ENCODE peak calls at places on chromosomes 4 and X, in six cellular contexts. J is NCI-H1048, X is lower lobe of right lung, K is epithelial cell of prostate, S is GM23248, M is GDM1. R is an unnamed sample.

GRCh38 chrX:111262086-111262485 is 8.2 kb downstream of the CAPN6 start:
- DNase-seq in J (no peak), X (no peak), K (no peak), S (no peak), M (no peak), R (no peak)

GRCh38 chrX:11540532-11541377 is 125.0 kb downstream of the ARHGAP6 start:
- DNase-seq in J (no peak), X (peak; percentile 39), K (no peak), S (peak; percentile 12), M (no peak), R (no peak)

GRCh38 chr4:25958110-25958509 is 44.1 kb downstream of the SMIM20 start:
- DNase-seq in J (no peak), X (no peak), K (no peak), S (no peak), M (no peak), R (no peak)

GRCh38 chr4:138668309-138668708 is 347.3 kb upstream of the NOCT start:
- DNase-seq in J (no peak), X (no peak), K (no peak), S (no peak), M (no peak), R (no peak)

GRCh38 chr4:182695842-182696241 is 221.3 kb downstream of the DCTD start:
- DNase-seq in J (no peak), X (no peak), K (no peak), S (peak; percentile 7), M (no peak), R (no peak)

GRCh38 chr4:76591992-76592391 is 157.0 kb downstream of the SHROOM3 start:
- DNase-seq in J (no peak), X (no peak), K (no peak), S (no peak), M (no peak), R (no peak)

GRCh38 chr4:180219080-180219479 is 2024.1 kb upstream of the TENM3 start:
- DNase-seq in J (no peak), X (no peak), K (no peak), S (no peak), M (no peak), R (no peak)

GRCh38 chrX:6468716-6469115 is 66.2 kb downstream of the VCX3A start:
- DNase-seq in J (no peak), X (no peak), K (no peak), S (no peak), M (no peak), R (no peak)

GRCh38 chr4:32000846-32001488 is 1280.8 kb downstream of the PCDH7 start:
- DNase-seq in J (no peak), X (no peak), K (no peak), S (no peak), M (no peak), R (no peak)

R was measured in endothelial cell of umbilical vein.